ENCODE peak calls at places on chromosomes 16 and 17, in six cellular contexts. C is kidney; Z is kidney epithelial cell; N is breast epithelium; G is GM23338; Q is CD8-positive, alpha-beta memory T cell. P is an unnamed sample. For H3K36me3, the result is how much of the 10 kb centered on the place peaks cover.

GRCh38 chr16:50881953-50882352 is 140.1 kb downstream of the CYLD start:
- DNase-seq in C (no peak), N (no peak), Q (no peak), G (no peak), Z (no peak), P (no peak)

GRCh38 chr17:72446525-72447250 is 325.9 kb downstream of the SOX9 start:
- DNase-seq in Z (no peak), Q (no peak), C (no peak), N (no peak), G (no peak), P (no peak)

GRCh38 chr16:77375396-77375795 is 59.4 kb downstream of the ADAMTS18 start:
- DNase-seq in Z (no peak), Q (no peak), C (no peak), G (no peak), N (no peak), P (no peak)

GRCh38 chr16:63702981-63703590 is 1418.8 kb downstream of the CDH11 start:
- DNase-seq in Z (peak), G (peak), Q (no peak), N (no peak), C (peak), P (no peak)

GRCh38 chr16:67158637-67159600 is 790 bp downstream of the TRADD start:
- DNase-seq in Z (no peak), Q (peak), N (no peak), C (peak), G (peak), P (no peak)

GRCh38 chr16:49560018-49560830 is 186.6 kb downstream of the C16orf78 start:
- DNase-seq in G (no peak), C (no peak), N (no peak), Q (no peak), Z (no peak), P (no peak)

GRCh38 chr17:17666111-17666714 is 15.0 kb upstream of the RAI1 start:
- DNase-seq in Z (no peak), Q (no peak), G (no peak), C (no peak), N (no peak), P (peak)

GRCh38 chr17:18225121-18225561 is 294 bp upstream of the LLGL1 start:
- DNase-seq in G (peak), N (peak), C (peak), Q (peak), Z (peak), P (peak)

GRCh38 chr17:64615025-64615677 is 47.0 kb downstream of the SMURF2 start:
- DNase-seq in C (no peak), G (peak), Z (no peak), Q (no peak), N (no peak), P (peak)

GRCh38 chr16:30816769-30817168 is 29.8 kb upstream of the ZNF629 start:
- DNase-seq in N (no peak), Q (no peak), C (no peak), G (no peak), Z (no peak), P (no peak)

GRCh38 chr16:54774768-54775167 is 155.9 kb upstream of the IRX5 start:
- DNase-seq in N (no peak), Z (no peak), C (no peak), G (no peak), Q (no peak), P (no peak)

GRCh38 chr16:56982695-56983094 is 6.7 kb upstream of the NLRC5 start:
- DNase-seq in C (no peak), N (no peak), G (no peak), Q (no peak), Z (no peak), P (no peak)

GRCh38 chr17:15648384-15648783 is 28.9 kb upstream of the FBXW10B start:
- DNase-seq in G (no peak), Z (no peak), C (no peak), Q (no peak), N (no peak), P (no peak)

GRCh38 chr16:81190667-81191066 is 47.8 kb upstream of the BCO1 start:
- DNase-seq in Z (no peak), C (no peak), G (no peak), N (no peak), Q (no peak), P (no peak)

GRCh38 chr16:16006650-16007049 is 57.2 kb downstream of the ABCC1 start:
- DNase-seq in Z (no peak), C (no peak), G (no peak), N (no peak), Q (no peak), P (no peak)

GRCh38 chr17:64540118-64540776 is 33.5 kb downstream of the CEP95 start:
- DNase-seq in Z (no peak), G (no peak), N (no peak), C (no peak), Q (no peak), P (no peak)

GRCh38 chr16:73151225-73151624 is 103.3 kb upstream of the ZFHX3 start:
- DNase-seq in Q (no peak), Z (no peak), N (no peak), G (peak), C (no peak), P (no peak)

GRCh38 chr16:70778901-70779309 is 22.1 kb downstream of the VAC14 start:
- DNase-seq in N (peak), G (peak), C (peak), Z (peak), Q (no peak), P (peak)
- H3K36me3 ChIP-seq in N (under half), G (under half), C (half or more), Z (under half), Q (under half), P (under half)

DNA sequence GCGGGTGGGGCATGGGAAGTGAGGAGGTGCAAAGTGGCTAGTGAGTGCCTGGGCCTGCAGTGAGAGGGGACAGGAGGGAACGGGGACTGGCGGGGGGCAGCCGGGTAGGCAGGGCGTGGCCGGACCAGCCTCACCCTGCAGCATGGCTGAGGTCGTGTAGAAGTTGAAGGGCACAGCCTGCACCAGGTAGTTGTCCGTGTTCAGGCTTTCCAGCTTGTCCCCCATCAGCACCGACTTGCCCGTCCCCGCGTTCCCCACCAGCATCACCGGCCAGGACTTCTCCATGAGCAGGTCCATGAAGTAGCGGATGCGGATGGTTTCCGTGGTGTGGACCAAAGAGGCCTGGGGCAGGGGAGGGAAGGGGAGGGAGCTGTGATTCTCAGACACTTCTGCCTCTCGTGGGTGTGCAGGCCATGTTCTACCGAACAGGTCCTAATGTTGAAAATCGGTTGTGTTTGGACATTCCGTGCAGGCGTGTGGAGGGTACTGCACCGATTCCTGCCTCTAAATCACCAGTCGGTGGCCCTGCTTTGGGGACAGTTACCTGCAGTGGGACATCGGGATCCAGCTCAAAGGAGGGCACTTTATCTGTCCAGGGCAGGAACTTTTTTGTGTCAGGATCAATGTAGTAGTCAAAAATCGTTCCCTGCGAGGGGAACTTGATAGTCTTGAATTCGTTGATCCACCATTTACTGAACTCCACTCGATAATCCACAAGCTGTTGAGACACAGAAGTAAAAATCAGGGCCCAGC is 91.6 kb downstream of the DNAH17 start:
- DNase-seq in Q (no peak), G (no peak), N (no peak), Z (no peak), C (no peak), P (no peak)
- H3K4me3 ChIP-seq in Q (no peak), G (peak), N (no peak), Z (peak), C (no peak), P (no peak)

DNA sequence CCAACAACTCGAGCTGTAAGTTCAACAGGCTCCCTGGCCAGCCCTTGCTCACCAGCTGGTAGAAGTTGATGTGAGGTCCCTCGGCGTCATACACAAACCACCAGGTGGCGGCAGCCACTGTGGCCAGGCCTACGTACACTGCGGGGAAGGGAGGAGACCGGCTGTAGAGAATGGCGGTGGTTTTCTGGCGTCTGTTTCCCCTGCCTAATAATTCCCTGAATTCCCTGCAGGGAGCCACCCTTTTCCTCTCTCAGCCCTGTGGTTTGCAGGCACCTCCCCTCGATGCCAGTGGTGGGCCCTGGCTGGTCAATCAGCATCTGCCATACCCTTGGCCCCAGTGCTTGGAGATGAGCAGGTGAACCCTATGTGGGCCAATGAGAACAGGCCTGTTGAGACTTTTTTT is 18.9 kb upstream of the P2RX1 start:
- DNase-seq in G (peak), N (peak), C (peak), Z (peak), Q (no peak), P (no peak)
- H3K36me3 ChIP-seq in G (under half), N (under half), C (under half), Z (under half), Q (half or more), P (under half)

GRCh38 chr17:68239967-68240366 is 7.9 kb upstream of the AMZ2 start:
- DNase-seq in Z (no peak), G (no peak), Q (no peak), N (no peak), C (no peak), P (no peak)

GRCh38 chr17:68238894-68239293 is 8.9 kb upstream of the AMZ2 start:
- DNase-seq in C (no peak), G (no peak), N (no peak), Q (no peak), Z (no peak), P (no peak)

GRCh38 chr17:68238488-68238887 is 9.4 kb upstream of the AMZ2 start:
- DNase-seq in Z (no peak), C (no peak), Q (no peak), N (no peak), G (no peak), P (no peak)
- H3K4me3 ChIP-seq in Z (no peak), C (no peak), Q (peak), N (no peak), G (no peak), P (no peak)